ENCODE peak calls at places on chromosome 17, in four cellular contexts. W is mesenchymal stem cell, D is A549, T is left lung. S is an unnamed sample.

GRCh38 chr17:64706224-64707076 is 44.3 kb upstream of the SMURF2 start:
- DNase-seq in D (peak; percentile 59), T (no peak), W (peak; percentile 86), S (no peak)

GRCh38 chr17:15307686-15308085 is 33.7 kb downstream of the TEKT3 start:
- DNase-seq in T (no peak), D (no peak), W (peak; percentile 30), S (no peak)

GRCh38 chr17:28743243-28744103 is at the start of gene TRAF4:
- DNase-seq in W (peak; percentile 95), D (peak; percentile 96), T (peak; percentile 84), S (peak; percentile 80)

GRCh38 chr17:36884495-36885160 is 52.6 kb upstream of the LHX1 start:
- DNase-seq in T (no peak), W (no peak), D (no peak), S (no peak)

GRCh38 chr17:5011928-5012327 is 14.2 kb downstream of the KIF1C start:
- DNase-seq in D (no peak), W (peak; percentile 26), T (no peak), S (no peak)

GRCh38 chr17:42133461-42134041 is 10.9 kb downstream of the HSPB9 start:
- DNase-seq in D (no peak), W (no peak), T (no peak), S (peak; percentile 82)

GRCh38 chr17:74935048-74935447 is 650 bp upstream of the OTOP3 start:
- DNase-seq in W (no peak), T (no peak), D (no peak), S (no peak)

GRCh38 chr17:66386789-66387351 is 84.5 kb downstream of the PRKCA start:
- DNase-seq in T (no peak), W (no peak), D (no peak), S (no peak)

GRCh38 chr17:83086197-83086880 is 6.9 kb downstream of the METRNL start:
- DNase-seq in T (no peak), D (no peak), W (no peak), S (no peak)

GRCh38 chr17:78266231-78266631 is 34.8 kb downstream of the TMEM235 start:
- DNase-seq in T (no peak), D (no peak), W (no peak), S (no peak)

GRCh38 chr17:82281076-82281475 is 7.6 kb upstream of the CSNK1D start:
- DNase-seq in T (no peak), D (no peak), W (no peak), S (no peak)

GRCh38 chr17:75774471-75774987 is 9.5 kb upstream of the GALK1 start:
- DNase-seq in T (no peak), W (no peak), D (no peak), S (no peak)

GRCh38 chr17:73348018-73348823 is 36.4 kb upstream of the CDC42EP4 start:
- DNase-seq in T (no peak), W (no peak), D (no peak), S (no peak)

GRCh38 chr17:66165537-66166123 is 26.3 kb downstream of the CEP112 start:
- DNase-seq in T (no peak), D (peak; percentile 65), W (peak; percentile 72), S (no peak)

GRCh38 chr17:40545660-40546059 is 19.6 kb downstream of the CCR7 start:
- DNase-seq in T (no peak), D (no peak), W (no peak), S (no peak)

GRCh38 chr17:18916816-18917496 is 35.0 kb upstream of the SLC5A10 start:
- DNase-seq in D (no peak), T (no peak), W (no peak), S (no peak)

GRCh38 chr17:81388612-81389367 is 6.5 kb upstream of the BAHCC1 start:
- DNase-seq in T (no peak), D (no peak), W (peak; percentile 67), S (peak; percentile 90)

GRCh38 chr17:50206604-50207293 is 5.3 kb upstream of the COL1A1 start:
- DNase-seq in T (peak; percentile 49), W (peak; percentile 79), D (no peak), S (peak; percentile 95)

GRCh38 chr17:50207318-50207717 is 5.9 kb upstream of the COL1A1 start:
- DNase-seq in W (peak; percentile 20), T (no peak), D (no peak), S (no peak)

GRCh38 chr17:50208611-50209061 is 7.2 kb upstream of the COL1A1 start:
- DNase-seq in D (no peak), T (no peak), W (peak; percentile 25), S (peak; percentile 51)

GRCh38 chr17:50209133-50209471 is 7.7 kb upstream of the COL1A1 start:
- DNase-seq in D (no peak), W (no peak), T (no peak), S (no peak)

DNA sequence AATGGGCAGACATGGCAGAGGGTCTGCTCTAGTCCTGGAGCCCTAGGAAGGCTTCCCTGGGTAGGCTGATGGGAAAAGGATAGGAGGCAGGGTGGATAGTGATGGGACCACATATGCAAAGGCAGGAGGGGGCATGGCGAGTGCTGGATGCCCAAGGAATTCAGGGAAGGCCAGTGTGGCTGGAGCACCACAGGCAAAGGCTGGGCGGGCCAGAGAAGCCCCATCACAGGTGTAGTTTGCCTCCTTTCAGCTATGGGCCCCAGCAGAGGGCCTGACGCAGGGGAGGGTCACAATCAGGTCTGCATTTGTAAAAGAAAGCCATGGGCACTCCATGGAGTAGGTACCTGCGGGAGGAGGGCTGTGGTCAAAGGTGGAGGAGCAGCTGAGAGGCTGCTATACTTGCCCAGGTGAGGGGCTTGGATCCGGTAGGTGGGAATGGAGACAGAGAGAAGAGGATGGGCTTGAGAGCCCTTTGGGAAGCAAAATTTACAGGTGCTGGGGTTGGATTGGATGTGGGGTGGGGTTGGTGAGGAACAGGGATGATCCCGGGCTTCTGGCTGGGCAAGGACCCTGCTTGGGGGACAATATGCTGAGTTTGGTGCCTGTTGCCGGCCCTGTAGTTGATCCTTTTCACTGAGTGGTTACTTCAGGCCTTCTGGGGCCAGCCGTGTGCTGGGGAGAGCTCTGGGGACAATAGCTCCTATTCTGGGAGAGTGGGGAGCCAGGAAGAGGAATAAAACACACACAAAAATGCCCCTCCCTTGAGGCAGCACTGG is 6.5 kb upstream of the COL1A1 start:
- DNase-seq in T (no peak), D (no peak), W (no peak), S (no peak)
- H3K4me1 ChIP-seq in T (peaks cover 6% of the 10 kb centered on the region), D (peaks cover 27% of the 10 kb centered on the region), W (peaks cover 67% of the 10 kb centered on the region), S (peaks cover 38% of the 10 kb centered on the region)

GRCh38 chr17:68535903-68536302 is 23.7 kb downstream of the PRKAR1A start:
- DNase-seq in W (no peak), D (no peak), T (no peak), S (no peak)

GRCh38 chr17:68542698-68543463 is 30.7 kb downstream of the PRKAR1A start:
- DNase-seq in T (no peak), W (no peak), D (no peak), S (no peak)

GRCh38 chr17:68541816-68542215 is 29.6 kb downstream of the PRKAR1A start:
- DNase-seq in T (no peak), D (no peak), W (no peak), S (no peak)

GRCh38 chr17:68540981-68541380 is 28.8 kb downstream of the PRKAR1A start:
- DNase-seq in W (no peak), T (no peak), D (no peak), S (no peak)

GRCh38 chr17:68539536-68540469 is 27.6 kb downstream of the PRKAR1A start:
- DNase-seq in D (no peak), W (no peak), T (peak; percentile 58), S (no peak)
- H3K4me1 ChIP-seq in D (peaks cover 13% of the 10 kb centered on the region), W (peaks cover 2% of the 10 kb centered on the region), T (peaks cover 20% of the 10 kb centered on the region), S (no peaks in the 10 kb centered on the region)

GRCh38 chr17:48056246-48056745 is 8.1 kb downstream of the NFE2L1 start:
- DNase-seq in T (no peak), D (no peak), W (no peak), S (no peak)
- H3K4me1 ChIP-seq in T (peaks cover 60% of the 10 kb centered on the region), D (peaks cover 54% of the 10 kb centered on the region), W (peaks cover 49% of the 10 kb centered on the region), S (peaks cover 24% of the 10 kb centered on the region)

GRCh38 chr17:50925296-50925891 is 59.2 kb upstream of the TOB1 start:
- DNase-seq in D (no peak), T (no peak), W (no peak), S (no peak)

GRCh38 chr17:50922739-50923405 is 56.7 kb upstream of the TOB1 start:
- DNase-seq in T (no peak), D (no peak), W (no peak), S (no peak)

GRCh38 chr17:50924800-50925199 is 58.6 kb upstream of the TOB1 start:
- DNase-seq in D (no peak), W (no peak), T (no peak), S (no peak)

GRCh38 chr17:50923611-50924010 is 57.5 kb upstream of the TOB1 start:
- DNase-seq in T (no peak), D (no peak), W (no peak), S (peak; percentile 58)

DNA sequence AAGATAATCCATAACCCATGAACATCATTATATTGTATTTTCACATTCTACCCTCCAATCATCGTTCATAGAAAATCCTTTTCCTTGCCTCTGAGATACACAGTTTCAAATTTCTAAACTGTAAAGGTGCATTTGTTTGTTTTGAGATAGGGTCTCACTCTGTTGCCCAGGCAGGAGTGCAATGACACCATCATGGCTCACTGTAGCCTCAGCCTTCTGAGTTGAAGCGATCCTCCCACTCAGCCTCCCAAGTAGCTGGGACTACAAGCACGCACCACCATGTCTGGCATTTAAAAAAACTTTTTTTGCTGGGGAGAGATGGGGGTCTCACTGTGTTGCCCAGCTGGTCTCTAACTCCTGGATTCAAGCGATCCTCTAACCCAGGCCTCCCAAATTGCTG is 58.1 kb upstream of the TOB1 start:
- DNase-seq in T (no peak), D (no peak), W (no peak), S (no peak)
- H3K4me1 ChIP-seq in T (peaks cover 26% of the 10 kb centered on the region), D (peaks cover 60% of the 10 kb centered on the region), W (peaks cover 21% of the 10 kb centered on the region), S (peaks cover 32% of the 10 kb centered on the region)

S was measured in BE2C.